ENCODE peak calls at places on chromosomes 13 and 19, in five cellular contexts. H is H9, X is IMR-90, U is H1, S is neuronal stem cell. Y is an unnamed sample.

GRCh38 chr13:20702945-20703784 is at the start of gene IL17D:
- DNase-seq in U (no peak), X (no peak), H (no peak), S (no peak), Y (no peak)

GRCh38 chr19:7535035-7535992 is at the start of gene PNPLA6:
- DNase-seq in H (peak), X (peak), S (peak), U (peak), Y (peak)

GRCh38 chr19:40578442-40578908 is 1.8 kb downstream of the SHKBP1 start:
- DNase-seq in X (peak), U (no peak), S (no peak), H (peak), Y (peak)

GRCh38 chr13:41988244-41988643 is 27.3 kb upstream of the VWA8 start:
- DNase-seq in X (no peak), U (no peak), H (no peak), S (no peak), Y (no peak)

GRCh38 chr13:45333251-45333972 is 7.6 kb downstream of the TPT1 start:
- DNase-seq in U (no peak), S (no peak), X (no peak), H (no peak), Y (no peak)

GRCh38 chr19:19096641-19097627 is 33.1 kb downstream of the SLC25A42 start:
- DNase-seq in U (no peak), X (no peak), S (no peak), H (no peak), Y (no peak)

GRCh38 chr19:51615991-51616390 is 14.2 kb downstream of the SIGLEC5 start:
- DNase-seq in H (no peak), S (no peak), U (no peak), X (no peak), Y (no peak)

GRCh38 chr19:6849876-6850275 is 37.5 kb upstream of the ADGRE1 start:
- DNase-seq in U (no peak), S (no peak), X (no peak), H (no peak), Y (no peak)

GRCh38 chr19:36142496-36142895 is 2.6 kb downstream of the CAPNS1 start:
- DNase-seq in U (no peak), X (no peak), S (no peak), H (no peak), Y (no peak)

GRCh38 chr13:64997438-64997837 is 2232.7 kb downstream of the PCDH9 start:
- DNase-seq in S (no peak), X (no peak), H (no peak), U (no peak), Y (no peak)

GRCh38 chr13:105814219-105814901 is 721.1 kb downstream of the EFNB2 start:
- DNase-seq in S (no peak), X (no peak), U (no peak), H (no peak), Y (no peak)

GRCh38 chr13:112700291-112701060 is 10.6 kb downstream of the ATP11A start:
- DNase-seq in H (peak), X (no peak), U (no peak), S (no peak), Y (no peak)

GRCh38 chr19:28021316-28022185 is 1191.4 kb downstream of the UQCRFS1 start:
- DNase-seq in S (no peak), U (no peak), H (no peak), X (no peak), Y (no peak)

GRCh38 chr13:46367622-46368327 is 19.3 kb downstream of the RUBCNL start:
- DNase-seq in S (no peak), H (no peak), X (peak), U (no peak), Y (no peak)

GRCh38 chr19:38617764-38618589 is at the start of gene MAP4K1:
- DNase-seq in X (no peak), H (no peak), U (no peak), S (no peak), Y (no peak)

GRCh38 chr19:3611841-3612240 is 5.2 kb upstream of the TBXA2R start:
- DNase-seq in U (no peak), X (no peak), S (no peak), H (no peak), Y (no peak)

GRCh38 chr19:18504886-18505610 is 16.8 kb downstream of the ELL start:
- DNase-seq in S (no peak), X (no peak), H (no peak), U (no peak), Y (no peak)

GRCh38 chr19:15101479-15102082 is 5.6 kb upstream of the SYDE1 start:
- DNase-seq in U (no peak), H (peak), S (no peak), X (peak), Y (peak)

GRCh38 chr19:45186509-45187334 is 8.1 kb downstream of the BLOC1S3 start:
- DNase-seq in S (no peak), H (no peak), X (peak), U (no peak), Y (no peak)

GRCh38 chr13:28564030-28564429 is 69.1 kb upstream of the FLT1 start:
- DNase-seq in S (no peak), U (no peak), H (no peak), X (no peak), Y (no peak)

GRCh38 chr13:25196971-25197370 is 24.9 kb upstream of the AMER2 start:
- DNase-seq in H (no peak), S (no peak), X (no peak), U (no peak), Y (no peak)

GRCh38 chr19:7010722-7011593 is 10.3 kb downstream of the MBD3L2B start:
- DNase-seq in S (no peak), U (no peak), X (no peak), H (no peak), Y (no peak)

GRCh38 chr13:81577601-81578000 is 1236.7 kb upstream of the SPRY2 start:
- DNase-seq in X (no peak), H (no peak), S (no peak), U (no peak), Y (no peak)

GRCh38 chr19:17794731-17795494 is at the start of gene B3GNT3:
- DNase-seq in X (no peak), S (no peak), H (peak), U (no peak), Y (peak)

GRCh38 chr13:45280751-45281634 is 60.0 kb downstream of the TPT1 start:
- DNase-seq in S (peak), X (peak), H (peak), U (peak), Y (peak)

GRCh38 chr13:94192576-94192975 is 286.9 kb downstream of the DCT start:
- DNase-seq in U (no peak), H (peak), X (peak), S (peak), Y (peak)

GRCh38 chr19:11422163-11423068 is 3.3 kb upstream of the RGL3 start:
- DNase-seq in U (peak), H (peak), X (no peak), S (peak), Y (peak)

GRCh38 chr13:67515895-67516294 is 285.8 kb upstream of the PCDH9 start:
- DNase-seq in X (peak), H (no peak), U (no peak), S (no peak), Y (no peak)

GRCh38 chr19:11418518-11419506 is at the start of gene RGL3:
- DNase-seq in X (no peak), U (no peak), H (peak), S (no peak), Y (peak)

GRCh38 chr13:34675626-34676025 is 266.4 kb upstream of the NBEA start:
- DNase-seq in X (no peak), H (no peak), S (no peak), U (no peak), Y (no peak)

GRCh38 chr19:53424968-53425597 is 6.7 kb upstream of the ZNF761 start:
- DNase-seq in S (peak), X (peak), H (peak), U (peak), Y (peak)

GRCh38 chr13:67223024-67223423 is 7.1 kb downstream of the PCDH9 start:
- DNase-seq in H (no peak), S (no peak), X (peak), U (no peak), Y (no peak)

GRCh38 chr13:96968027-96968426 is 26.2 kb downstream of the OXGR1 start:
- DNase-seq in U (no peak), H (no peak), S (no peak), X (no peak), Y (peak)

GRCh38 chr19:10760268-10760944 is 42.5 kb downstream of the DNM2 start:
- DNase-seq in X (no peak), U (no peak), S (no peak), H (no peak), Y (peak)

GRCh38 chr19:32828139-32828538 is 41.4 kb downstream of the SLC7A9 start:
- DNase-seq in H (no peak), X (no peak), S (no peak), U (no peak), Y (peak)

DNA sequence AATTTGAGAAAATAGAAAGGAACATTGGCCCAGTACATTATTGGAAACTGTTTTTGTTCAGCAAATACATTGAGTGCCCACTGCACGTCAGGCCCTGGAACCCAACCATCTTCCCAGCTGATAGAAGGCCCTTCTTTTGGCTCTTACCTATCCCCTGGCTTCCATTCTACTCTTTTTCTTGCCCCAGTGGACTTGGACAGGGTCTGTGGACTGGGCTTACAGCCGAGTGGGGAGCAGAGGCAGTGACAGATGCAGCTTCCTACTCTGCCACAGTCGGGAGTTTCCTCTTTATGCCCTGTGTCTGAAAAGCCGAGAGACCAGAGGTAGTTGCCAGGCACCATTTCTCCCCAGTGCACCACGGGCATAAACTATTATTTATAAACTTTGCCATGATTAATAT is 70.4 kb downstream of the ARHGAP35 start:
- DNase-seq in X (no peak), U (no peak), H (no peak), S (no peak), Y (no peak)
- H2AK5ac ChIP-seq in X (no peak), U (no peak), H (no peak), S (no peak), Y (no peak)

DNA sequence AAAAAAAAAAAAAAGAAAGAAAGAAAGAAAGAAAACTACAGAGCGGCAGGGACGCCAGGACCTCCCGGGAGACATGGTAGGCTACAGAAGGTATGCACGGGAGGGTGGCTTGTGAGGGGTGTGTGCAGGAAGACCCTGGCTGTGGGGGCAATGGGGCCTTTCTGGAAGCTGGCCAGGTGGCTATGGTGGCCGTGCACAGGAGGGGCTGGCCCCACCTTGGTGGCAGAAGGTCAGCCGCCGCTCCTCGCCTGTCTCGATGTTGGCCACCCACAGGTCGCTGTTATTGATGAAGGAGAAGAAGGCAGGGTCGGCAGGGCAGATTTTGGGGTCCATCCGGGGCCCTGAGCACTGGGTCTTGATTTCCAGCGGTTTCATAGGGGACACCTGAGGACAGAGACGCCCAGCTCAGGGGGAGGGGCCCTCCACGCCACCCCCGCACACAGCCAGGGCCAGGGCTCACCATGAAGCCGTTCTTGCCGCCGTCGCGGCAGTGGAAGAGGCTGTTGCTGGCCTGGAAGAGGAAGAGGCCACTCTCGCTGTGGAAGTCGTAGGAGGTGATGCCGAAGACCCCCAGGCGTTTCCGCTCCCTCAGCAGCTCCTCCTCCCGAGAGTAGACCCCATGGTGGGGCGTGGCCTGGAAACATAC is 19.8 kb downstream of the DPP9 start:
- DNase-seq in H (no peak), U (no peak), X (no peak), S (no peak), Y (no peak)
- H2AK5ac ChIP-seq in H (no peak), U (no peak), X (no peak), S (no peak), Y (no peak)

GRCh38 chr13:29905845-29906244 is 55.4 kb upstream of the UBL3 start:
- DNase-seq in U (no peak), X (peak), H (no peak), S (no peak), Y (no peak)
- H2AK5ac ChIP-seq in U (no peak), X (no peak), H (no peak), S (no peak), Y (no peak)

GRCh38 chr19:42089191-42089750 is 13.3 kb downstream of the ZNF574 start:
- DNase-seq in H (no peak), U (no peak), X (no peak), S (no peak), Y (no peak)

GRCh38 chr19:42086770-42087550 is 11.0 kb downstream of the ZNF574 start:
- DNase-seq in U (no peak), S (no peak), X (no peak), H (no peak), Y (no peak)

GRCh38 chr19:42090687-42091086 is 14.7 kb downstream of the ZNF574 start:
- DNase-seq in X (no peak), H (no peak), S (no peak), U (no peak), Y (no peak)

GRCh38 chr19:42089772-42090171 is 13.8 kb downstream of the ZNF574 start:
- DNase-seq in S (no peak), U (no peak), X (no peak), H (no peak), Y (no peak)

GRCh38 chr19:42088471-42089190 is 12.7 kb downstream of the ZNF574 start:
- DNase-seq in H (no peak), U (no peak), S (no peak), X (peak), Y (no peak)
- H2AK5ac ChIP-seq in H (no peak), U (no peak), S (no peak), X (peak), Y (no peak)

DNA sequence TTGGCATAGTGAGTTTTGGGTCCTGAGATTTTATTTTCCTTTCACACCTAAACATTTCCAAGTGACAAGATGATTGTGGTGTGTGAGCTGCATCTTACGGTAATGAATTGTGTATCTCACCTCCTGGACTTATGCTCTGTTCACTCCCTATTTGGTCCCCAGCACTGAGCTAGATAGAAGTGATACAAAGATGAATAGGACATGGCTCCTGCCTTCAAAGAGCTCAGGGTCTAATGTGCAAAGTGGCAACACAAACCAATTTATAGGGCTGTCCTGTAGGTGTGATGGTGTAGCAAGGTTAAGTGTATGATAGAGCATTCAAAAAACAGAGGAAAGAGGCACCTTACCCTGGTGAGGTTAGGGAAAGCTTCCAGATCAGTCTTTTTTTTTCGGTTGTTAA is 17.6 kb upstream of the TNFRSF19 start:
- DNase-seq in U (no peak), X (no peak), S (no peak), H (no peak), Y (no peak)
- H2AK5ac ChIP-seq in U (no peak), X (no peak), S (no peak), H (no peak), Y (no peak)

Y was measured in mesendoderm.